ENCODE peak calls at places on chromosomes 5 and 9, in seven cellular contexts. Q, T, S, D, J, F and N are unnamed samples.

GRCh38 chr9:36407122-36407723 is 7.2 kb upstream of the RNF38 start:
- DNase-seq in Q (peak; percentile 65), T (peak; percentile 75), D (peak; percentile 32), S (peak; percentile 71), J (peak; percentile 39), F (no peak), N (no peak)

GRCh38 chr9:112640311-112640710 is 77.6 kb downstream of the INIP start:
- DNase-seq in F (no peak), D (no peak), Q (no peak), J (peak; percentile 50), T (no peak), S (no peak), N (no peak)

GRCh38 chr5:9775339-9775738 is 145.2 kb upstream of the TAS2R1 start:
- DNase-seq in F (no peak), Q (peak; percentile 73), J (peak; percentile 46), S (no peak), D (no peak), T (peak; percentile 61), N (no peak)

GRCh38 chr9:118059520-118060278 is 355.5 kb downstream of the TLR4 start:
- DNase-seq in T (peak; percentile 32), S (peak; percentile 26), F (no peak), D (no peak), Q (no peak), J (peak; percentile 10), N (no peak)

GRCh38 chr5:133304707-133305216 is 252.9 kb downstream of the HSPA4 start:
- DNase-seq in S (no peak), F (no peak), Q (no peak), D (no peak), J (no peak), T (no peak), N (no peak)

GRCh38 chr9:5719546-5719945 is 90.6 kb downstream of the RIC1 start:
- DNase-seq in S (peak; percentile 84), J (peak; percentile 30), T (peak; percentile 19), Q (peak; percentile 18), F (no peak), D (no peak), N (no peak)

GRCh38 chr5:88657166-88657565 is 225.8 kb downstream of the MEF2C start:
- DNase-seq in F (no peak), T (no peak), D (no peak), Q (no peak), S (no peak), J (peak; percentile 14), N (no peak)

GRCh38 chr5:56119050-56119449 is 114.1 kb downstream of the ANKRD55 start:
- DNase-seq in F (no peak), T (no peak), D (no peak), J (no peak), Q (no peak), S (no peak), N (no peak)

GRCh38 chr5:68459093-68459492 is 243.5 kb downstream of the PIK3R1 start:
- DNase-seq in T (no peak), S (no peak), F (no peak), Q (no peak), J (no peak), D (no peak), N (no peak)

GRCh38 chr5:97998946-97999345 is 774.5 kb upstream of the RGMB start:
- DNase-seq in J (no peak), T (no peak), Q (peak; percentile 47), D (no peak), F (no peak), S (no peak), N (no peak)

GRCh38 chr5:1388383-1388967 is 43.6 kb upstream of the CLPTM1L start:
- DNase-seq in Q (no peak), T (no peak), J (no peak), D (no peak), F (no peak), S (no peak), N (no peak)

GRCh38 chr9:114177423-114178064 is 22.2 kb downstream of the COL27A1 start:
- DNase-seq in J (peak; percentile 75), Q (peak; percentile 76), S (peak; percentile 33), F (peak; percentile 16), D (no peak), T (peak; percentile 80), N (peak; percentile 57)

GRCh38 chr9:20243866-20244647 is 378.2 kb downstream of the MLLT3 start:
- DNase-seq in F (no peak), S (no peak), Q (no peak), T (no peak), D (no peak), J (no peak), N (no peak)

GRCh38 chr5:149414405-149415244 is 35.5 kb upstream of the IL17B start:
- DNase-seq in F (no peak), Q (peak; percentile 79), T (peak; percentile 86), J (peak; percentile 66), D (no peak), S (no peak), N (peak; percentile 64)

GRCh38 chr9:75229605-75230332 is 141.5 kb downstream of the OSTF1 start:
- DNase-seq in S (peak; percentile 21), T (peak; percentile 8), D (no peak), F (peak; percentile 77), J (peak; percentile 54), Q (no peak), N (no peak)

DNA sequence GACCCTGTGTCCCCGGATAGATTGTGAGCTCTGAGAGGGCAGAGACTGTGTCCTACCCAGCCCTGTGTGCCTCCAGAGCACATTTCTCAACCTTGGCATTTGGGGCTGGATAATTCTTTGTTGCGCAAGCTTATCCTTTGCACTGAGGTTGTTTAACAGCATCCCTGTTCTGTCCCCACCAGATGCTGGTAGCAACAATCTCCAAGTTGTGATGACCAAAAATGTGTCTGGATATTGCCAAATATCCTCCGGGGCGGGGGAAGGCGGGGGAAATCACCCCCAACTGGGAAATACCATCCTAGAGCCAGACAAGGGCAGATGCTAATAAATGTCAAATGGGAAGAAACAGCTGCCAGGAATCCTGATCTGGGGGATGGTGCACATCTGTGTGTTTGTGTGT is 24.0 kb upstream of the TNIP1 start:
- DNase-seq in S (no peak), Q (peak; percentile 43), T (peak; percentile 86), D (no peak), F (peak; percentile 81), J (no peak), N (no peak)
- H3K4me1 ChIP-seq in S (no peaks in the 10 kb centered on the region), Q (peaks cover 16% of the 10 kb centered on the region), T (peaks cover 15% of the 10 kb centered on the region), D (peaks cover 6% of the 10 kb centered on the region), F (peaks cover 25% of the 10 kb centered on the region), J (peaks cover 22% of the 10 kb centered on the region), N (no peaks in the 10 kb centered on the region)

GRCh38 chr9:131217321-131218031 is 58.8 kb downstream of the FAM78A start:
- DNase-seq in T (no peak), Q (no peak), S (peak; percentile 84), J (no peak), F (no peak), D (no peak), N (no peak)

GRCh38 chr9:131214457-131214856 is 61.9 kb downstream of the FAM78A start:
- DNase-seq in T (peak; percentile 62), Q (peak; percentile 62), J (peak; percentile 29), D (no peak), F (no peak), S (no peak), N (no peak)

GRCh38 chr9:131216806-131217205 is 59.5 kb downstream of the FAM78A start:
- DNase-seq in Q (peak; percentile 8), S (peak; percentile 94), F (no peak), T (no peak), D (no peak), J (no peak), N (no peak)

GRCh38 chr9:131218370-131218769 is 57.9 kb downstream of the FAM78A start:
- DNase-seq in S (no peak), D (no peak), F (no peak), Q (no peak), T (no peak), J (no peak), N (no peak)

GRCh38 chr9:131214931-131215330 is 61.4 kb downstream of the FAM78A start:
- DNase-seq in D (no peak), F (no peak), S (peak; percentile 97), T (no peak), J (peak; percentile 10), Q (no peak), N (no peak)
- H3K36me3 ChIP-seq in D (peaks cover 22% of the 10 kb centered on the region), F (no peaks in the 10 kb centered on the region), S (peaks cover 2% of the 10 kb centered on the region), T (peaks cover 8% of the 10 kb centered on the region), J (no peaks in the 10 kb centered on the region), Q (peaks cover 15% of the 10 kb centered on the region), N (peaks cover 40% of the 10 kb centered on the region)

GRCh38 chr5:136145030-136145429 is 12.4 kb downstream of the SMAD5 start:
- DNase-seq in Q (no peak), S (no peak), F (no peak), D (no peak), J (no peak), T (no peak), N (no peak)

GRCh38 chr5:136143312-136143711 is 10.7 kb downstream of the SMAD5 start:
- DNase-seq in D (no peak), J (no peak), Q (no peak), S (no peak), T (no peak), F (no peak), N (no peak)

GRCh38 chr5:136143763-136144162 is 11.1 kb downstream of the SMAD5 start:
- DNase-seq in J (no peak), S (no peak), F (no peak), T (no peak), Q (no peak), D (no peak), N (no peak)

GRCh38 chr5:136137497-136138220 is 5.0 kb downstream of the SMAD5 start:
- DNase-seq in S (no peak), J (no peak), Q (no peak), D (no peak), F (no peak), T (peak; percentile 61), N (no peak)

DNA sequence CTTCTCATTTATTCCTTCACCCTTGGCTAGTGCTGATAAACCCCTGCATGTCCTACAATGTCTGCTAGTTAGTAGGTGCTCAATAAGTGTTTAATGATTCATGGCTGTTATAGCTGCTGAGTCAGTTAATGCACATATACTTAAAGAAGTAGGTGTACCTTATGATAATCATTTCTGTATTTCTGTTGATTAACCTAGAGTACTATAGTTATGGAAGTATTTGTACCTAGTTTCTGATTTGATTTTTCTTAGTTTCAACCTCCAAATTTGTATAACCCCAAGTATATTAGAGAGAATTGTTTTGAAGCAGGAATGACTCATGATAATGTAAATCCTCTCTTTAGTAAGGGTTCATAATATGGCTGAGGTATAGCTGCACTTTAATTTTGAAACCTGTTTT is 8.9 kb downstream of the SMAD5 start:
- DNase-seq in Q (no peak), J (no peak), D (no peak), S (no peak), T (no peak), F (no peak), N (no peak)
- H3K4me1 ChIP-seq in Q (peaks cover 16% of the 10 kb centered on the region), J (no peaks in the 10 kb centered on the region), D (peaks cover 5% of the 10 kb centered on the region), S (no peaks in the 10 kb centered on the region), T (peaks cover 36% of the 10 kb centered on the region), F (peaks cover 13% of the 10 kb centered on the region), N (peaks cover 3% of the 10 kb centered on the region)

GRCh38 chr9:137110147-137110910 is 4.2 kb downstream of the DPP7 start:
- DNase-seq in Q (no peak), D (no peak), F (no peak), T (no peak), J (no peak), S (no peak), N (no peak)

GRCh38 chr9:137109250-137110146 is 5.0 kb downstream of the DPP7 start:
- DNase-seq in S (no peak), F (no peak), Q (no peak), D (no peak), J (no peak), T (no peak), N (no peak)

GRCh38 chr9:137111788-137112563 is 2.6 kb downstream of the DPP7 start:
- DNase-seq in F (no peak), Q (no peak), D (no peak), S (no peak), T (no peak), J (no peak), N (no peak)

GRCh38 chr9:137112564-137113384 is 1.8 kb downstream of the DPP7 start:
- DNase-seq in D (no peak), J (no peak), F (peak; percentile 80), T (no peak), Q (no peak), S (no peak), N (no peak)

GRCh38 chr9:137110911-137111787 is 3.4 kb downstream of the DPP7 start:
- DNase-seq in J (no peak), F (no peak), T (no peak), D (no peak), S (no peak), Q (no peak), N (no peak)
- H3K36me3 ChIP-seq in J (peaks cover 33% of the 10 kb centered on the region), F (peaks cover 3% of the 10 kb centered on the region), T (no peaks in the 10 kb centered on the region), D (peaks cover 12% of the 10 kb centered on the region), S (no peaks in the 10 kb centered on the region), Q (peaks cover 54% of the 10 kb centered on the region), N (peaks cover 23% of the 10 kb centered on the region)